ENCODE peak calls at places on chromosomes 3 and 15, in six cellular contexts. V is COLO829; N is foreskin keratinocyte; B is activated effector memory CD4-positive, alpha-beta T cell treated with anti-CD3 and anti-CD28 coated beads, Interleukin-2, amount 50 U/mL, for 16 hours; K is NCI-H146; Z is stimulated activated CD4-positive, alpha-beta T cell treated with anti-CD3 and anti-CD28 coated beads, Interleukin-4, amount 100 ng/mL, for 1 hour. O is an unnamed sample.

GRCh38 chr3:107938128-107938527 is 152.7 kb downstream of the CD47 start:
- DNase-seq in V (peak; percentile 17), N (no peak), B (no peak), K (peak; percentile 78), Z (peak; percentile 4), O (peak; percentile 7)

GRCh38 chr15:99366013-99366412 is 114.7 kb downstream of the LRRC28 start:
- DNase-seq in V (no peak), N (no peak), B (no peak), K (no peak), Z (no peak), O (no peak)

GRCh38 chr3:134775831-134776230 is 19.2 kb upstream of the EPHB1 start:
- DNase-seq in V (no peak), N (no peak), B (no peak), K (no peak), Z (no peak), O (no peak)

GRCh38 chr3:84893211-84893610 is 65.6 kb upstream of the CADM2 start:
- DNase-seq in V (no peak), N (no peak), B (no peak), K (no peak), Z (no peak), O (no peak)

GRCh38 chr3:136194409-136195257 is 1.5 kb downstream of the MSL2 start:
- DNase-seq in V (no peak), N (no peak), B (peak; percentile 89), K (peak; percentile 73), Z (peak; percentile 58), O (peak; percentile 57)

GRCh38 chr3:4642611-4643010 is 149.5 kb downstream of the ITPR1 start:
- DNase-seq in V (no peak), N (no peak), B (no peak), K (no peak), Z (no peak), O (no peak)

GRCh38 chr15:25177955-25178801 is 223.4 kb downstream of the SNRPN start:
- DNase-seq in V (no peak), N (no peak), B (peak; percentile 46), K (no peak), Z (no peak), O (no peak)

GRCh38 chr3:50620420-50620819 is 3.5 kb downstream of the MAPKAPK3 start:
- DNase-seq in V (no peak), N (no peak), B (no peak), K (no peak), Z (no peak), O (no peak)

O was measured in NCI-H1417.